ENCODE peak calls at places on chromosome 22, in eight cellular contexts. O is ovary, V is dorsolateral prefrontal cortex, H is brain microvascular endothelial cell, B is kidney epithelial cell, S is right atrium auricular region, J is uterus, N is suprapubic skin. I is an unnamed sample.
A peak's percentile ranks its signal among the peaks of the same experiment; 100 is the strongest.

GRCh38 chr22:37865510-37865909 is 16.3 kb downstream of the EIF3L start:
- DNase-seq in S (no peak), H (no peak), N (no peak), J (no peak), V (no peak), B (no peak), O (no peak), I (no peak)

GRCh38 chr22:36968249-36968964 is 50.8 kb downstream of the TST start:
- DNase-seq in O (no peak), B (no peak), H (no peak), S (no peak), N (no peak), J (no peak), V (no peak), I (no peak)

GRCh38 chr22:17110791-17111550 is 10.2 kb downstream of the TMEM121B start:
- DNase-seq in H (no peak), N (no peak), V (no peak), B (no peak), S (no peak), O (no peak), J (no peak), I (no peak)

GRCh38 chr22:35561796-35562526 is 21.3 kb downstream of the RASD2 start:
- DNase-seq in O (no peak), H (peak; percentile 80), B (peak; percentile 65), V (no peak), N (no peak), S (no peak), J (no peak), I (no peak)

GRCh38 chr22:41123151-41123550 is 30.8 kb downstream of the EP300 start:
- DNase-seq in B (no peak), N (no peak), S (no peak), V (no peak), O (no peak), H (no peak), J (no peak), I (no peak)

GRCh38 chr22:23118647-23119491 is 22.9 kb downstream of the RSPH14 start:
- DNase-seq in O (no peak), B (no peak), H (no peak), J (no peak), N (no peak), S (no peak), V (no peak), I (no peak)

GRCh38 chr22:32809786-32810185 is 8.3 kb downstream of the TIMP3 start:
- DNase-seq in B (no peak), V (no peak), J (no peak), S (no peak), H (no peak), N (no peak), O (no peak), I (no peak)

GRCh38 chr22:32340437-32340836 is 17.2 kb upstream of the RFPL3 start:
- DNase-seq in V (no peak), J (no peak), N (no peak), H (no peak), S (peak; percentile 32), B (no peak), O (no peak), I (no peak)

GRCh38 chr22:42432020-42432596 is at the start of gene NFAM1:
- DNase-seq in V (no peak), J (no peak), N (no peak), S (no peak), O (no peak), H (no peak), B (no peak), I (no peak)

GRCh38 chr22:50399751-50400331 is 56.7 kb downstream of the PPP6R2 start:
- DNase-seq in B (no peak), V (peak; percentile 66), H (peak; percentile 22), O (no peak), N (no peak), J (no peak), S (no peak), I (no peak)

GRCh38 chr22:26949193-26949592 is 291.8 kb downstream of the MIAT start:
- DNase-seq in V (no peak), B (no peak), H (peak; percentile 1), J (no peak), S (no peak), N (no peak), O (no peak), I (no peak)

GRCh38 chr22:47007496-47007895 is 245.0 kb downstream of the TBC1D22A start:
- DNase-seq in N (peak; percentile 53), O (no peak), J (no peak), H (no peak), B (no peak), S (no peak), V (no peak), I (no peak)

GRCh38 chr22:47008208-47008885 is 245.9 kb downstream of the TBC1D22A start:
- DNase-seq in J (no peak), H (no peak), O (no peak), S (no peak), N (peak; percentile 54), V (no peak), B (no peak), I (no peak)

GRCh38 chr22:47011131-47011854 is 248.8 kb downstream of the TBC1D22A start:
- DNase-seq in B (no peak), H (no peak), J (no peak), O (peak; percentile 17), S (no peak), N (no peak), V (no peak), I (no peak)

GRCh38 chr22:47010211-47010610 is 247.8 kb downstream of the TBC1D22A start:
- DNase-seq in J (no peak), N (no peak), V (no peak), H (no peak), B (no peak), O (no peak), S (no peak), I (no peak)

DNA sequence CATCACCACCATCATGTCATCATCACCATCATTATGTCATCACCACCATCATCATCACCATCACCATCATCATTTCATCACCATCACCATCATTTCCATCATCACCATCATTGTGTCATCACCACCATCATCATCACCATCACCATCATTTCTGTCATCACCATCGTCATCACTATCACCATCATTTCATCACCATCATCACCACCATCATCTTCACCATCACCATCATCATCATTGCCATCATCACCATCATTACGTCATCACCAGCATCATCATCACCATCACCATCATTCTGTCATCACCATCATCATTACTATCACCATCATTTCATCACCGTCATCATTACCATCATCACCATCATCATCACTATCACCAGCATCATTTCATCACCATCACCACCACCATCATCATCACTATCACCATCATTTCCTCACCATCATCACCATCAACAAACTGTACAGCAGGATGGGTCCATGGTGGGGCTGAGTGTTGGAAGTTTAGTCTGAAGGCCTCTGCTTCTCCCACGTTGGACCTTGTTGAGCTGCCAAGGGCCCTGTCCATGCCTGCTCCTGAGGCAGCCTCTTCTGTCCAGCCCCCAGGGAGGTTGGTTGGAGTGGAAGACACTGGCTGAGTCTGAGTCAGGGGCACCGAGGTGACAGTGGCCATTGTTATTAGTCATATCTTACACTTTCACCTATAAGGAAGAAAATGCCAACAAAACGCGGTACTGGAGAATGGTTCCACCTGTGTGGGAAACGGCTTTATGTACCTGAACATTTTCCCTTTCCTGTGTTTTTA is 247.1 kb downstream of the TBC1D22A start:
- DNase-seq in J (no peak), O (no peak), V (no peak), B (no peak), N (no peak), S (no peak), H (no peak), I (no peak)
- H3K4me3 ChIP-seq in J (no peak overlapping the region), O (no peak overlapping the region), V (no peak overlapping the region), B (no peak overlapping the region), N (no peak overlapping the region), S (no peak overlapping the region), H (no peak overlapping the region), I (no peak overlapping the region)

DNA sequence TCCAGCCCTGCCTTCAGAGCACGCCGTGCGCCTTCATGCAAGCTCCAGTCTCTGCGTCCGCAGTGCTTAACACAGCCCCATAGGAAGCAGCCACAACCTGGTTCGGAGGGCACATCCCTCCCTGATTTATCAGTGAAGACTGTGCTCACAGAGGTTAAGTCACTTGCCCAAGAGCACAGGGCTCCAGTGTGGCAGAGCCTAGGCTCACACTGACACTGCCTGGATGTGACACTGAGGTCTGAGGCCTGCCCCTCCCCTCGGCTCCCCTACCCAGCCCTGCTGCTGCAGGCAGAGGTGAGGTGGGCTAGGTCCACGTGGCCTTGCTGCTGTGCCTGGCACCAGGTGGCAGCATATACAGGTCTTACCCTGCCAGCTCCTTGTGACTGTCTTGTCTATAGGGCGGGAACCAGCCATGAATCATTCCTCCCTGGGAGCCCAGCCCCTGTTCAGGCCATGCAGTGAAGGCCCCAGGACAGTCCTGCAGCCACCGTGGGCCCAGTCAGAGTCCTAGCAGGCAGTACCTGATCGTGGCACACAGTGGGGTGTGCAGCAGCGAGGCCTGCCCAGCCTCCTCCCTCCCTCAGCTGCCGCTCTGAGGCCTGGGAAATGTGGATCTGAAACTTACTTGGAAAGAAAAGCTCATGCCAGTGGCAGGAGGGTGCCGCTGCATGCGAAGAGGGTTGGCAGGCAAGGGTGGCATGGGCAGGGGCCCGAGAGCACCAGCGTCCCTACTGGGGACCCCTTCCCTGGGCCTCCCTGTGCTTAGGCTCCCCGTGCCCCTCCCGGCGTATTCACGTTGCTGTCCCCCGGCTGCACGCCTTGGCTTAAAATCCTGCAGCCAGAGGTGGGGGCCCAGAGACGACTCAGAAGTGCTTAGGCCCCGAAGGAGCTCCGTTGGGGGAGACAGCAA is 1.2 kb upstream of the CERK start:
- DNase-seq in B (peak; percentile 77), J (no peak), S (peak; percentile 83), H (peak; percentile 69), V (peak; percentile 38), O (peak; percentile 44), N (no peak), I (peak; percentile 35)
- TF ChIP-seq CTCF in B (peak; percentile 75), J (no peak), S (no peak), H (peak; percentile 41), V (no peak), O (no peak), N (no peak), I (peak; percentile 62)

DNA sequence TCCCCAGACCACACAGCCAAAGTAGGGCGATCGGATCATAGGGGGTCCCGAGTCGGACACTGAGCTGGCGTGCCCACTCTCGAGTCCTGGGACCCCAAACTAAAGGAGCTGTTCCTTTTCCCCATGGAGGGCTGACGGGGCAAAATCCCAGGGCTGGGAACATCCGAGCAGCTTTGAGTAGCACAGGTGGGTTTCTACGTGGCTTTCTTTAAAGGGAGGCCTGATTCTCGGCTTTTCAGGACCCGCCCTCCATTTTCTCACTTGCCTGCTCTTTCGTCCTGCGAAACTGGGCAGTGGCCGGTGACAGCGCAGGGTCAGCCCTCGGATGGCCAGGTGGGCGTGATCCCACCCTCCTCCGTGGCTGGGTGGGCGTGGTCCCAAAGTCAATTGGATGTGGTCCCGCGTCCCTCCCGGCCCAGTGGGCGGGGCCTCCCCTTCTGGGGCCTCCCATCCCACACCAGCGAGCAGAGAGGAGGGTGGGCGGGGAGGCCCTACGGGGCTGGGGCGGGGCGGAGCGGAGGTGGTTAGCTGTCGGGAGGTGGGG is 17.5 kb upstream of the TXNRD2 start:
- DNase-seq in H (peak; percentile 48), V (no peak), S (peak; percentile 84), J (peak; percentile 82), B (no peak), O (peak; percentile 91), N (peak; percentile 90), I (no peak)
- H3K4me3 ChIP-seq in H (peak overlapping the region; percentile 40), V (no peak overlapping the region), S (peak overlapping the region; percentile 29), J (peak overlapping the region; percentile 15), B (peak overlapping the region; percentile 15), O (peak overlapping the region; percentile 27), N (peak overlapping the region; percentile 41), I (peak overlapping the region; percentile 55)

DNA sequence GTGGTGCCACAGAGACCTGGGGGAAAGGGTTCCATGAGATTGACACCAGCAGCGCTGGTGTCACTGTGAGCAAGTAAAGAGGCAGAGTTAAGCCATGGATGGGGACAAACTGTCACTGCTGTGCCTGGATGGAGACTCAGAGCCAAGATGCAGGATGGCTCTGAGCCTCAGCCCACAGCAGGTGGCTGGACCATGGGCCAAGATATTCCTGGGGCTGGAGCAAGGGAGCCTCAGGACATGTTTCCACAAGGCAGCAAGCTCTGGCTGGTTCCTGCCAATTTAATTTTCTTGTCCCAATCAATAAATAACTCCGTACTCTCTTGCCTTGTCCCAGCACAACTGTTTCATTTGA is 23.0 kb downstream of the MYO18B start:
- DNase-seq in J (no peak), V (peak; percentile 49), N (no peak), B (no peak), H (no peak), S (no peak), O (no peak), I (no peak)
- TF ChIP-seq CTCF in J (no peak), V (no peak), N (no peak), B (no peak), H (no peak), S (no peak), O (no peak), I (no peak)

I was measured in epithelial cell of proximal tubule.